ENCODE peak calls at places on chromosome 17, in ten cellular contexts. T is T-cell; O is HTR-8/SVneo; U is stimulated activated CD8-positive, alpha-beta memory T cell treated with anti-CD3 and anti-CD28 coated beads, Interleukin-4, amount 100 ng/mL, for 48 hours; Y is glutamatergic neuron; Z is bronchial epithelial cell; A is body of pancreas; J is GM12865; F is lower leg skin; N is brain pericyte. D is an unnamed sample.

GRCh38 chr17:6853764-6854442 is 22.4 kb upstream of the TEKT1 start:
- DNase-seq in O (no peak), J (no peak), F (no peak), Y (no peak), Z (peak; percentile 56), U (peak; percentile 31), N (no peak), T (no peak), A (peak; percentile 23), D (no peak)

GRCh38 chr17:57706761-57707160 is 38.3 kb downstream of the CCDC182 start:
- DNase-seq in J (no peak), Y (no peak), T (no peak), F (no peak), Z (no peak), N (no peak), O (no peak), A (no peak), U (no peak), D (no peak)

GRCh38 chr17:27807567-27808470 is 7.5 kb upstream of the NOS2 start:
- DNase-seq in T (peak; percentile 75), Z (no peak), N (no peak), U (peak; percentile 59), A (peak; percentile 52), F (no peak), O (no peak), Y (no peak), J (peak; percentile 93), D (peak; percentile 80)

GRCh38 chr17:44977065-44977464 is 9.0 kb upstream of the C1QL1 start:
- DNase-seq in O (no peak), F (no peak), J (no peak), Y (no peak), N (no peak), U (no peak), Z (no peak), T (no peak), A (no peak), D (no peak)

GRCh38 chr17:68763551-68763950 is 162.4 kb upstream of the FAM20A start:
- DNase-seq in U (no peak), F (no peak), Z (peak; percentile 65), A (no peak), O (peak; percentile 14), T (no peak), Y (no peak), J (no peak), N (no peak), D (no peak)

GRCh38 chr17:5552841-5553240 is 31.5 kb downstream of the NLRP1 start:
- DNase-seq in A (no peak), N (no peak), F (no peak), Y (no peak), J (no peak), T (no peak), U (no peak), O (no peak), Z (no peak), D (no peak)

GRCh38 chr17:45251931-45252330 is 10.0 kb downstream of the SPATA32 start:
- DNase-seq in J (no peak), F (no peak), Z (no peak), Y (no peak), N (no peak), A (no peak), O (no peak), U (no peak), T (no peak), D (no peak)

GRCh38 chr17:68854509-68854908 is 100.7 kb downstream of the ABCA8 start:
- DNase-seq in N (no peak), T (no peak), F (no peak), A (no peak), U (no peak), J (no peak), O (no peak), Y (no peak), Z (no peak), D (no peak)

GRCh38 chr17:77437017-77437416 is 296.2 kb downstream of the SEC14L1 start:
- DNase-seq in Z (no peak), A (no peak), O (no peak), Y (no peak), J (no peak), F (no peak), U (no peak), N (no peak), T (peak; percentile 47), D (no peak)

GRCh38 chr17:65218261-65218660 is 81.1 kb downstream of the RGS9 start:
- DNase-seq in Y (no peak), Z (no peak), A (no peak), N (no peak), T (no peak), F (no peak), U (no peak), O (no peak), J (no peak), D (no peak)

GRCh38 chr17:32264140-32264799 is 1.4 kb upstream of the RHBDL3 start:
- DNase-seq in F (no peak), O (no peak), A (no peak), Y (peak; percentile 54), N (no peak), Z (no peak), J (no peak), T (no peak), U (no peak), D (no peak)

D was measured in naive thymus-derived CD4-positive, alpha-beta T cell.